ENCODE peak calls at places on chromosomes 13 and 19, in five cellular contexts. A is endodermal cell, L is psoas muscle, D is IMR-90, Z is vagina. P is an unnamed sample.
A peak's percentile ranks its signal among the peaks of the same experiment; 100 is the strongest.

GRCh38 chr13:48400820-48401219 is 12.1 kb downstream of the LPAR6 start:
- DNase-seq in Z (no peak), D (peak; percentile 46), A (no peak), L (no peak), P (peak; percentile 72)

GRCh38 chr19:518292-519231 is 11.3 kb downstream of the TPGS1 start:
- DNase-seq in L (peak; percentile 23), A (peak; percentile 91), Z (no peak), D (peak; percentile 63), P (peak; percentile 70)

GRCh38 chr19:32708457-32708856 is 11.1 kb upstream of the TDRD12 start:
- DNase-seq in L (no peak), A (no peak), Z (no peak), D (no peak), P (no peak)

GRCh38 chr19:45878043-45878794 is 7.7 kb downstream of the IRF2BP1 start:
- DNase-seq in A (peak; percentile 49), Z (no peak), D (no peak), L (no peak), P (no peak)

GRCh38 chr19:57171551-57172081 is 4.3 kb upstream of the DUXA start:
- DNase-seq in D (peak; percentile 39), L (peak; percentile 39), Z (no peak), A (peak; percentile 79), P (peak; percentile 55)

GRCh38 chr13:50844181-50844875 is 836 bp upstream of the DLEU7 start:
- DNase-seq in A (no peak), D (no peak), L (no peak), Z (no peak), P (no peak)

GRCh38 chr19:54609356-54609791 is 15.9 kb downstream of the LILRA1 start:
- DNase-seq in D (no peak), L (no peak), Z (no peak), A (no peak), P (no peak)

GRCh38 chr19:48509467-48510194 is 2.0 kb downstream of the LMTK3 start:
- DNase-seq in D (no peak), A (peak; percentile 65), Z (no peak), L (no peak), P (no peak)

GRCh38 chr19:41862445-41862986 is 2.5 kb downstream of the RPS19 start:
- DNase-seq in Z (no peak), D (no peak), A (no peak), L (no peak), P (no peak)

GRCh38 chr19:38684078-38684861 is 36.8 kb downstream of the ACTN4 start:
- DNase-seq in L (peak; percentile 80), D (peak; percentile 91), Z (peak; percentile 94), A (peak; percentile 78), P (no peak)

GRCh38 chr13:62710766-62711165 is 1295.1 kb upstream of the PCDH20 start:
- DNase-seq in Z (no peak), L (no peak), D (no peak), A (no peak), P (no peak)

GRCh38 chr13:58165617-58166016 is 534.1 kb downstream of the PCDH17 start:
- DNase-seq in Z (no peak), D (no peak), L (no peak), A (no peak), P (no peak)

GRCh38 chr13:37163626-37164365 is 58.3 kb upstream of the CSNK1A1L start:
- DNase-seq in Z (no peak), D (no peak), A (no peak), L (no peak), P (no peak)

GRCh38 chr19:2461751-2462634 is 5.2 kb upstream of the LMNB2 start:
- DNase-seq in Z (no peak), L (peak; percentile 63), D (peak; percentile 56), A (peak; percentile 81), P (peak; percentile 71)

GRCh38 chr13:43072394-43072793 is 49.0 kb downstream of the DNAJC15 start:
- DNase-seq in L (peak; percentile 61), D (no peak), Z (no peak), A (no peak), P (peak; percentile 58)

GRCh38 chr19:1183543-1184172 is 9.6 kb upstream of the SBNO2 start:
- DNase-seq in D (peak; percentile 25), A (peak; percentile 73), Z (no peak), L (no peak), P (no peak)

GRCh38 chr19:46714523-46715106 is 2.3 kb downstream of the PRKD2 start:
- DNase-seq in A (no peak), D (no peak), L (no peak), Z (no peak), P (no peak)

DNA sequence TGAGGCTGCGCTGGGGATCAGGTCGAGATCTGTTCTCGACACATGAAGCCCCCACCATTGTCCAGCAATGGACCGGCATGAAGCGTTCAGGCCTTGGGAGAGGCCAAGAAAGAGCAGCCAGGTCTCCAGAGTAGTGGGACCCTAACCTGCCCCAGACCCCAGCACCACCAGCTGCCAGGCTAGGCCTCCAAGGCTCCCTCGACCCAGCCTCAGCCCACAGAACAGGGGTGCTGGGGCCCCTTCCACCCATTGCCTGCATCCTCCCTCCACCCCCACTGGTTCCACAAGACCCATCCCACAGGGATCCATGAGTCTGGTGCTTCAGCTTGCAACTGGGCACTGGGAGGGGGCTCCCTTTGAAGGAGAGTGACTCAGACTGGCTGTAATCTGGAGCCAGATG is 120.3 kb downstream of the TUBA3C start:
- DNase-seq in L (no peak), Z (no peak), D (no peak), A (no peak), P (no peak)
- H3K9me3 ChIP-seq in L (no peaks in the 10 kb centered on the region), Z (no peaks in the 10 kb centered on the region), D (peaks cover 54% of the 10 kb centered on the region), A (peaks cover 75% of the 10 kb centered on the region), P (no peaks in the 10 kb centered on the region)

GRCh38 chr19:30406220-30406944 is 34.2 kb downstream of the ZNF536 start:
- DNase-seq in A (peak; percentile 73), L (no peak), Z (no peak), D (no peak), P (no peak)
- H3K4me1 ChIP-seq in A (no peaks in the 10 kb centered on the region), L (no peaks in the 10 kb centered on the region), Z (no peaks in the 10 kb centered on the region), D (no peaks in the 10 kb centered on the region), P (peaks cover 4% of the 10 kb centered on the region)

GRCh38 chr13:73467103-73467502 is 408.3 kb downstream of the KLF5 start:
- DNase-seq in D (peak; percentile 16), A (no peak), L (no peak), Z (no peak), P (peak; percentile 50)

GRCh38 chr13:73466561-73466960 is 407.8 kb downstream of the KLF5 start:
- DNase-seq in A (no peak), D (no peak), Z (no peak), L (no peak), P (no peak)

GRCh38 chr13:73462241-73462640 is 403.4 kb downstream of the KLF5 start:
- DNase-seq in D (peak; percentile 6), Z (no peak), L (no peak), A (no peak), P (no peak)

GRCh38 chr13:73465629-73465974 is 406.8 kb downstream of the KLF5 start:
- DNase-seq in D (peak; percentile 42), L (no peak), Z (no peak), A (no peak), P (no peak)

DNA sequence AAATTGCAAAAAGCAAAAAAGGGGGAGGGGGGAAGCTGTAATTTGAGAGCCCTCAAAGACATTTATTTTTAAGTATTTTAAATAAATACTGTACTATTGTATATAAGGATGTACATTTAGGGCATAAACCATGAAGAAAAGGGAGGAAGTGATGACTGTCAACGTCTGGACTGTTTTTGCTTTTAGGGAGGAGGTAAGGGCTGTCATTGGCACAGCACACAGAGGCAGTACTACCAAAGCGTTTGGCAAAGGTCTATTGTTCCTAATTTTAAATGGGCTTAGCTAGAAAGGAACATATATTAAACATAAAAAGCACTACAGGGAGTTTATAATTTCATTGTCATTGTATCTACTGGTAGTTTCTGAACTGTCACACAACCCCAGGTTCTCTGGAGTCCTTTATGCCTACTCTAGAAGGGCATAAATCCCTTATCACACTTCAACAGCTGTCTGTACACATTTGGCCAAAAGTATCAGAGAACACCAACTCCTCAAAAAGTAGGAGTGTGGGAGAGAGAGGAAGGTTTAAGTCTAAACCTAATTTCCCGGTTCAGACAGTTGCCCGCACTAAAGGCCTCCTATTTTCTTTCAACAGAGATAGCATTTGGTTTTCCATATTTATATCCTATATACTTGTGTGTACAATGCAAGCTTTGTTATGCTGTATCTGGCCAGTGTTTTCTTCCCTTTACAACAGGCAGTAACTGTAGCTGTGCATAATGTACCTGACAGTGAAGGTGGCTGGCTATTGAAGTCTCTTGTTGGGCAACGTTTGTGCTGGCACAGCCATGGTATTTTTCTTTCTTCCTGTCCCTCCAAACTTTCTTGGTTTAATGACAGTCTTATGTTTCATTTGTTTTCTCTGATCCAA is 406.2 kb downstream of the KLF5 start:
- DNase-seq in D (no peak), Z (no peak), L (no peak), A (no peak), P (no peak)
- H3K27ac ChIP-seq in D (no peak overlapping the region), Z (no peak overlapping the region), L (no peak overlapping the region), A (no peak overlapping the region), P (no peak overlapping the region)

GRCh38 chr19:51887522-51888498 is at the start of gene ZNF577:
- DNase-seq in L (peak; percentile 91), Z (no peak), A (peak; percentile 92), D (peak; percentile 93), P (peak; percentile 91)

GRCh38 chr19:51884713-51885112 is 3.0 kb downstream of the ZNF577 start:
- DNase-seq in L (no peak), A (no peak), D (no peak), Z (no peak), P (no peak)

DNA sequence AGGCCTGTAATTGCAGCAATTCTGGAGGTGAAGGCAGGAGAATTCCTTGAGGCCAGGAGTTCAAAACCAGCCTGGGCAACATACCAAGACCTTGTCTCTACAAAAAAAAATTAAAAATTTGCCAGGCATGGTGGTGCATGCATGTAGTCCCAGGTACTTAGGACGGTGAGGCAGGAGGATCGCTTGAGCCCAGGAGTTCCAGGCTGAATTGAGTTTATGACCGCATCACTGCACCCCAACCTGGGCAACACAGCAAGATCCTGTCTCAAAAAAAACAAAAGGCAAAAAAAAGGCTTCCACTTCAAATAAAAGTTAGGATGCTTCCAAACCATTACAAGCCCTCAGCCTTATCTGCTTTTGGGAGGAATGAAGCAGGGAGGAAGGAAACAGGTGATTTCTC is 5.2 kb downstream of the ZNF577 start:
- DNase-seq in D (no peak), Z (no peak), L (no peak), A (no peak), P (no peak)
- H3K9me3 ChIP-seq in D (peaks cover 4% of the 10 kb centered on the region), Z (no peaks in the 10 kb centered on the region), L (peaks cover 23% of the 10 kb centered on the region), A (peaks cover 100% of the 10 kb centered on the region), P (no peaks in the 10 kb centered on the region)

DNA sequence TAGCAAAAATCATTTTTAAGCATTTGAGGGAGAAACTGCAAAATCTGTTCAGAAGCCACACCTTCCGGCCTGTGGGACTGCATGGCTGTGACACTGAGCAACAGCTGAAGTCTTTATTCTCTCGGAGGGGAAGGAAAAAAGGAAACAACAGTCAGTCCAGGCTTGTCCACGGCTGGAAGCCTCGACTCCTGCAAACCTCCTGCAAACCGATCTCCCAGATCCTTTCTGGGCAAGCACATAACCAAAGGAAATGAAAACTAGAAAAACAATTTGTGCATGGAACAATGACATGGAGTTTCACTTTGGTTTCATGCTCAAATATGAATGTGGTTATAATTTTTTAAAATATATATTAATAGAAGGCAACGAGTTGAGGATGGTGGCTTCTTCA is 1.0 kb downstream of the COL4A1 start:
- DNase-seq in L (no peak), A (peak; percentile 36), Z (no peak), D (no peak), P (no peak)
- H3K4me1 ChIP-seq in L (peaks cover 14% of the 10 kb centered on the region), A (peaks cover 37% of the 10 kb centered on the region), Z (peaks cover 48% of the 10 kb centered on the region), D (peaks cover 31% of the 10 kb centered on the region), P (peaks cover 17% of the 10 kb centered on the region)

DNA sequence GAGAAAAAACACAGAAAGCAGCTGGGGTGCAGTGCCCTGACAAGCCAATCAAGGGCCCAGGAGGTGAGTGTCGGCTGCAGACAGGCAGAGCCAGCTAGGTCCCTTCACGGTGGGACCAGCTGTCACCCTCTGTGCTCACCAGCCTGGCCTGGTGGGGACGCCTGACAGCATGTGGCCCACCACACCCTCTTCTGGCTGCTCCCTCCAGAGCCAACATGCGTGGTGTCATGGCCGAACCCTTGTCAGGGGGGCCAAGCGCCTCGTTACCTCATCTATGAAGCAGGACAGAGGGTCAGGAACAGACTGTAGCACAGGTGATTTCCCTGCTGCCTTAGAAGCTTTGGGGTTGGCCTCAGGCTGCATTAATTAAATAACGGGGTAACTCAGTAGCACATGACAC is 40.0 kb upstream of the ISYNA1 start:
- DNase-seq in D (no peak), L (no peak), Z (no peak), A (no peak), P (no peak)
- H3K27ac ChIP-seq in D (peak overlapping the region; percentile 90), L (peak overlapping the region; percentile 91), Z (peak overlapping the region; percentile 86), A (no peak overlapping the region), P (no peak overlapping the region)